ENCODE peak calls at places on chromosomes 1 and 21, in four cellular contexts. P is endothelial cell, K is activated T-cell treated with anti-CD3 and anti-CD28 coated beads for 24 hours, H is RWPE1. V is an unnamed sample.

GRCh38 chr1:15755021-15755642 is 3.5 kb upstream of the FBLIM1 start:
- DNase-seq in P (no peak), K (no peak), H (no peak), V (no peak)

GRCh38 chr1:175070818-175071217 is 3.2 kb downstream of the TNN start:
- DNase-seq in P (no peak), K (no peak), H (no peak), V (no peak)

GRCh38 chr1:93768380-93768863 is 86.8 kb upstream of the BCAR3 start:
- DNase-seq in P (no peak), K (no peak), H (no peak), V (no peak)

GRCh38 chr1:87795615-87796337 is 467.1 kb downstream of the LMO4 start:
- DNase-seq in P (no peak), K (no peak), H (no peak), V (no peak)

GRCh38 chr1:238108417-238108816 is 217.7 kb upstream of the ZP4 start:
- DNase-seq in P (no peak), K (no peak), H (no peak), V (no peak)

GRCh38 chr21:42892582-42892930 is 553 bp upstream of the NDUFV3 start:
- DNase-seq in P (no peak), K (no peak), H (no peak), V (no peak)

GRCh38 chr1:203174324-203174985 is 1.2 kb downstream of the MYBPH start:
- DNase-seq in P (no peak), K (no peak), H (no peak), V (no peak)

GRCh38 chr1:185719021-185719420 is 15.2 kb upstream of the HMCN1 start:
- DNase-seq in P (peak; percentile 24), K (no peak), H (peak; percentile 76), V (no peak)

GRCh38 chr21:45278156-45278911 is 9.4 kb downstream of the POFUT2 start:
- DNase-seq in P (no peak), K (no peak), H (no peak), V (no peak)

GRCh38 chr21:18443085-18443484 is 39.5 kb upstream of the TMPRSS15 start:
- DNase-seq in P (no peak), K (no peak), H (no peak), V (no peak)

GRCh38 chr1:210143465-210144062 is 89.0 kb upstream of the SERTAD4 start:
- DNase-seq in P (peak; percentile 69), K (peak; percentile 20), H (peak; percentile 48), V (peak; percentile 5)

GRCh38 chr1:234986750-234987414 is 141.8 kb downstream of the TOMM20 start:
- DNase-seq in P (no peak), K (no peak), H (no peak), V (no peak)

GRCh38 chr1:174215766-174216165 is 56.4 kb downstream of the RABGAP1L start:
- DNase-seq in P (no peak), K (no peak), H (no peak), V (no peak)

GRCh38 chr1:16972210-16972916 is 8.1 kb downstream of the MFAP2 start:
- DNase-seq in P (no peak), K (no peak), H (no peak), V (no peak)

GRCh38 chr1:89758127-89758526 is 62.7 kb upstream of the LRRC8D start:
- DNase-seq in P (no peak), K (no peak), H (no peak), V (no peak)

GRCh38 chr1:86423473-86423872 is 498 bp upstream of the CLCA2 start:
- DNase-seq in P (no peak), K (no peak), H (no peak), V (no peak)

GRCh38 chr21:43287111-43287973 is 118.5 kb downstream of the CRYAA start:
- DNase-seq in P (no peak), K (no peak), H (no peak), V (no peak)

GRCh38 chr1:152533327-152533938 is 19.2 kb downstream of the CRCT1 start:
- DNase-seq in P (peak; percentile 71), K (peak; percentile 20), H (peak; percentile 58), V (no peak)

GRCh38 chr21:29192999-29193563 is 62.6 kb downstream of the MAP3K7CL start:
- DNase-seq in P (no peak), K (no peak), H (no peak), V (no peak)

GRCh38 chr1:209406111-209406654 is 177.3 kb upstream of the CAMK1G start:
- DNase-seq in P (no peak), K (no peak), H (no peak), V (no peak)

GRCh38 chr1:234398849-234399381 is 25.7 kb downstream of the COA6 start:
- DNase-seq in P (no peak), K (no peak), H (no peak), V (peak; percentile 18)

GRCh38 chr1:1777510-1777909 is 760 bp downstream of the NADK start:
- DNase-seq in P (no peak), K (no peak), H (no peak), V (no peak)

GRCh38 chr1:66175107-66175506 is 358.8 kb upstream of the SGIP1 start:
- DNase-seq in P (no peak), K (no peak), H (no peak), V (no peak)

GRCh38 chr1:966603-967295 is 467 bp downstream of the PLEKHN1 start:
- DNase-seq in P (peak; percentile 41), K (peak; percentile 83), H (peak; percentile 86), V (peak; percentile 59)

GRCh38 chr1:155016231-155016831 is 13.7 kb downstream of the ZBTB7B start:
- DNase-seq in P (no peak), K (no peak), H (no peak), V (no peak)

GRCh38 chr1:192270398-192270797 is 46.4 kb upstream of the RGS21 start:
- DNase-seq in P (no peak), K (no peak), H (peak; percentile 2), V (no peak)

GRCh38 chr1:202122639-202123335 is at the start of gene GPR37L1:
- DNase-seq in P (peak; percentile 66), K (no peak), H (no peak), V (no peak)

GRCh38 chr1:36156329-36157114 is 562 bp downstream of the MAP7D1 start:
- DNase-seq in P (peak; percentile 82), K (peak; percentile 50), H (no peak), V (peak; percentile 61)

GRCh38 chr1:9149837-9150581 is 21.1 kb upstream of the GPR157 start:
- DNase-seq in P (no peak), K (no peak), H (no peak), V (no peak)

GRCh38 chr1:225754940-225755635 is 22.5 kb upstream of the SRP9 start:
- DNase-seq in P (no peak), K (no peak), H (no peak), V (no peak)

GRCh38 chr1:219374636-219375035 is 201.0 kb downstream of the LYPLAL1 start:
- DNase-seq in P (no peak), K (no peak), H (no peak), V (no peak)

GRCh38 chr1:173451981-173452380 is 25.2 kb upstream of the PRDX6 start:
- DNase-seq in P (no peak), K (no peak), H (no peak), V (no peak)

GRCh38 chr21:32328595-32328994 is 29.9 kb downstream of the MRAP start:
- DNase-seq in P (no peak), K (no peak), H (no peak), V (no peak)

GRCh38 chr1:192518700-192519099 is 56.9 kb upstream of the RGS1 start:
- DNase-seq in P (no peak), K (no peak), H (no peak), V (no peak)

GRCh38 chr1:41936107-41936506 is 17.4 kb upstream of the HIVEP3 start:
- DNase-seq in P (no peak), K (no peak), H (peak; percentile 41), V (no peak)

GRCh38 chr21:45004481-45005263 is 64.8 kb downstream of the SLX9 start:
- DNase-seq in P (no peak), K (peak; percentile 42), H (no peak), V (no peak)

GRCh38 chr1:15728937-15729657 is 7.0 kb upstream of the SLC25A34 start:
- DNase-seq in P (no peak), K (no peak), H (no peak), V (no peak)

GRCh38 chr1:32900956-32901822 is at the start of gene TMEM54:
- DNase-seq in P (no peak), K (no peak), H (peak; percentile 77), V (no peak)

GRCh38 chr1:95022527-95022926 is 50.2 kb downstream of the ALG14 start:
- DNase-seq in P (no peak), K (no peak), H (no peak), V (no peak)

GRCh38 chr1:58515794-58516401 is 30.6 kb downstream of the OMA1 start:
- DNase-seq in P (peak; percentile 22), K (peak; percentile 20), H (peak; percentile 54), V (peak; percentile 51)

V was measured in immature natural killer cell.